ENCODE peak calls at places on chromosomes 12 and 14, in seven cellular contexts. U is astrocyte, L is SK-N-SH, C is MM.1S, Z is fibroblast of lung, A is neural progenitor cell, G is endothelial cell of umbilical vein. Y is an unnamed sample.

GRCh38 chr14:65346895-65347294 is 65.6 kb upstream of the FUT8 start:
- DNase-seq in U (no peak), L (no peak), C (peak; percentile 33), Z (peak; percentile 19), A (no peak), G (no peak), Y (no peak)

GRCh38 chr14:105420976-105421674 is 1.5 kb downstream of the MTA1 start:
- DNase-seq in U (no peak), L (peak; percentile 65), C (no peak), Z (no peak), A (no peak), G (no peak), Y (no peak)

GRCh38 chr12:117255386-117255785 is 65.1 kb upstream of the FBXO21 start:
- DNase-seq in U (no peak), L (no peak), C (no peak), Z (no peak), A (no peak), G (no peak), Y (no peak)

GRCh38 chr12:127680516-127680915 is 586.5 kb upstream of the TMEM132C start:
- DNase-seq in U (no peak), L (no peak), C (no peak), Z (peak; percentile 3), A (no peak), G (no peak), Y (no peak)

GRCh38 chr14:94041551-94042346 is 15.6 kb downstream of the OTUB2 start:
- DNase-seq in U (peak; percentile 67), L (no peak), C (no peak), Z (peak; percentile 85), A (no peak), G (no peak), Y (no peak)

GRCh38 chr12:113889076-113889475 is 77.0 kb downstream of the RBM19 start:
- DNase-seq in U (peak; percentile 46), L (peak; percentile 45), C (no peak), Z (no peak), A (no peak), G (no peak), Y (no peak)

GRCh38 chr12:1534708-1535107 is 59.7 kb downstream of the FBXL14 start:
- DNase-seq in U (no peak), L (no peak), C (peak; percentile 83), Z (no peak), A (no peak), G (no peak), Y (peak; percentile 43)

GRCh38 chr12:120231316-120232011 is 30.6 kb upstream of the RPLP0 start:
- DNase-seq in U (peak; percentile 97), L (no peak), C (no peak), Z (peak; percentile 78), A (no peak), G (peak; percentile 93), Y (peak; percentile 30)

GRCh38 chr14:72443256-72443655 is 450.6 kb downstream of the DPF3 start:
- DNase-seq in U (peak; percentile 27), L (no peak), C (no peak), Z (no peak), A (no peak), G (no peak), Y (no peak)

GRCh38 chr14:64407329-64407728 is 19.2 kb downstream of the MTHFD1 start:
- DNase-seq in U (no peak), L (no peak), C (no peak), Z (no peak), A (no peak), G (no peak), Y (no peak)

GRCh38 chr14:54182419-54183040 is 214.3 kb upstream of the CDKN3 start:
- DNase-seq in U (peak; percentile 81), L (no peak), C (no peak), Z (peak; percentile 54), A (no peak), G (peak; percentile 75), Y (no peak)

GRCh38 chr14:104358528-104359300 is 220.3 kb downstream of the KIF26A start:
- DNase-seq in U (no peak), L (peak; percentile 33), C (no peak), Z (no peak), A (no peak), G (no peak), Y (no peak)

GRCh38 chr12:105031061-105031807 is 45.1 kb downstream of the NOPCHAP1 start:
- DNase-seq in U (no peak), L (no peak), C (peak; percentile 82), Z (no peak), A (no peak), G (no peak), Y (peak; percentile 25)

DNA sequence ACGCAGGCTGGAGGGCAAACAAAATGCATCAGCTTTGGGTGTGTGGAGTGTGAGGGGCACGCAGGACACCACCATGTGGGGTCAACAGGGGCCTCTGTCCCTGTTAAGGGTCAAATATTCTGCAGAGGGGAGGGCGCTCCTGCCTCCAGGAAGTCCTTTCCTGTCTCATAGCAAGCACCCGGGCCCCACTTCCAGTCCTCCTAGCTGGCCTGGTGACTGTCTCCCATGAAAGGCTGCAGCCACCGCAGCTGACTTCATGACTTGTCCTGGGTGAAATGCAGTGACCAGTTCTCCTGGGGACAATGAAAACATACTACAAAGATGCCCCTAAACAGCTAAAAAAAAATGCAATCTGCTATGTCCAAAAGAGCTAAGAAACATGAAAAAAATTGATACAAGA is 53.6 kb downstream of the LGMN start:
- DNase-seq in U (no peak), L (no peak), C (no peak), Z (no peak), A (no peak), G (no peak), Y (no peak)
- H2AFZ ChIP-seq in U (no peak overlapping the region), L (no peak overlapping the region), C (no peak overlapping the region), Z (no peak overlapping the region), A (no peak overlapping the region), G (no peak overlapping the region), Y (no peak overlapping the region)

GRCh38 chr12:93438266-93439050 is 3.3 kb downstream of the UBE2N start:
- DNase-seq in U (no peak), L (no peak), C (no peak), Z (no peak), A (no peak), G (no peak), Y (no peak)
- H3K4me2 ChIP-seq in U (peak overlapping the region; percentile 93), L (peak overlapping the region; percentile 90), C (peak overlapping the region; percentile 58), Z (peak overlapping the region; percentile 54), A (no peak overlapping the region), G (no peak overlapping the region), Y (peak overlapping the region; percentile 97)

DNA sequence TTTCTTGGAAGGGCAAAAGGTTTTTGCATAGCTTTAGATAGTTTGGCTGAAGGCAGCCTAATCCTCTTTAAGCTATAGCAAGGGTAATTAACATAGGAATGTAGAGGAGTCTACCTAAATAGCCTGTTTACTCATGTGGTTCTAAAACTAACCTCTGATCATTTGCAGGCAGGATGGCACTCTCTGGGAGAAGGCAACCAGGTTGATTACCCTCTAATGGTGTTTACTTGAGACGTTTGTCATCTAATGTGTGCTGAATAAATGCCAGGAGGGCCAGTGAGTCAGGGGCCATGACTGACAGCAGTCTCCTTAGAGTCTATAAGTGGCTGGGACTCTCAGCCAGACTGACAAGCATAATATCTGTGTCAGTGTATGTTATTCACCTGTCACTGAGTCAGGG is 286.4 kb downstream of the PCNX1 start:
- DNase-seq in U (no peak), L (no peak), C (no peak), Z (no peak), A (peak; percentile 47), G (no peak), Y (no peak)
- H2AFZ ChIP-seq in U (no peak overlapping the region), L (no peak overlapping the region), C (no peak overlapping the region), Z (no peak overlapping the region), A (no peak overlapping the region), G (no peak overlapping the region), Y (no peak overlapping the region)

DNA sequence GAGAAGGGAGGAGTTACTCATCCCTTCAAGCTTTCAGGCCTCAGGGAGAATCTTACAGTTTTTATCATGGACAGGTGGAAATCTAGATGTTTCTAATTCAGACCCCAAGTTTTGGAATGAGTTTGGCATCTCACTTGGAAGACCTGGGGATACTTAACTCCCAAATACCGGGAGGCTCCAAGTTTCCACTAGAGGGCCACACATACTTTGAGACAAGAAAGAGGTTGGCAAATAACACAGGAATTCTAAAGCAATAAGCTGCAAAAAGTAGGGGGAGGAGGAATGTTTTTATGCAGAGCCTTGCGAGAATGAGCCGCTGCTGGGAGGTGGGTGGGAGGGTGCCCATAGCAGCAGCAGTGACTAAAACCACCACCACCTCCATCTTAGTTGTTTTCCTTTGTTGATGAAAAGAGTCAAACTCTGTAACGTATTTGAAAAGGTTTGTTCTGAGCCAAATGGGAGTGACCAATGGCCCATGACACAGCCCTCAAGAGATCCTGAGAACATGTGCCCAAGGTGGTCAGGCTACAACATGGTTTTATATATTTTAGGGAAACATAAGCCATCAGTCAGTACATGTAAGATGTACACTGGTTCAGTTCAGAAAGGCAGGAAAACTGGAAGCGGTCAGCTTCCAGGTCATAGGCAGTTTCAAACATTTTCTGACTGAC is 34.2 kb upstream of the RNASE1 start:
- DNase-seq in U (no peak), L (no peak), C (no peak), Z (peak; percentile 3), A (peak; percentile 65), G (peak; percentile 47), Y (no peak)
- H3K4me2 ChIP-seq in U (no peak overlapping the region), L (no peak overlapping the region), C (no peak overlapping the region), Z (no peak overlapping the region), A (no peak overlapping the region), G (no peak overlapping the region), Y (no peak overlapping the region)

GRCh38 chr12:52964556-52965336 is 15.8 kb downstream of the KRT18 start:
- DNase-seq in U (no peak), L (no peak), C (no peak), Z (no peak), A (peak; percentile 57), G (no peak), Y (no peak)
- H2AFZ ChIP-seq in U (peak overlapping the region; percentile 81), L (peak overlapping the region; percentile 35), C (no peak overlapping the region), Z (peak overlapping the region; percentile 44), A (peak overlapping the region; percentile 86), G (peak overlapping the region; percentile 51), Y (no peak overlapping the region)

GRCh38 chr14:22416193-22416592 is 172.8 kb downstream of the DAD1 start:
- DNase-seq in U (no peak), L (no peak), C (no peak), Z (no peak), A (no peak), G (no peak), Y (no peak)

GRCh38 chr14:22417914-22418313 is 171.1 kb downstream of the DAD1 start:
- DNase-seq in U (no peak), L (no peak), C (no peak), Z (no peak), A (no peak), G (no peak), Y (peak; percentile 43)

GRCh38 chr14:22419620-22420019 is 169.4 kb downstream of the DAD1 start:
- DNase-seq in U (peak; percentile 52), L (no peak), C (no peak), Z (no peak), A (no peak), G (peak; percentile 16), Y (no peak)

GRCh38 chr14:22420598-22421186 is 168.3 kb downstream of the DAD1 start:
- DNase-seq in U (no peak), L (no peak), C (no peak), Z (peak; percentile 20), A (no peak), G (no peak), Y (no peak)

GRCh38 chr14:22418631-22419030 is 170.4 kb downstream of the DAD1 start:
- DNase-seq in U (no peak), L (peak; percentile 5), C (no peak), Z (no peak), A (no peak), G (no peak), Y (peak; percentile 74)
- H3K4me2 ChIP-seq in U (no peak overlapping the region), L (no peak overlapping the region), C (no peak overlapping the region), Z (no peak overlapping the region), A (no peak overlapping the region), G (no peak overlapping the region), Y (peak overlapping the region; percentile 60)

GRCh38 chr12:66236969-66237368 is 48.0 kb downstream of the IRAK3 start:
- DNase-seq in U (no peak), L (no peak), C (no peak), Z (no peak), A (no peak), G (no peak), Y (no peak)
- H2AFZ ChIP-seq in U (no peak overlapping the region), L (no peak overlapping the region), C (no peak overlapping the region), Z (no peak overlapping the region), A (no peak overlapping the region), G (no peak overlapping the region), Y (no peak overlapping the region)

Y was measured in OCI-LY7.